ENCODE peak calls at places on chromosomes 1 and 21, in four cellular contexts. J, A, C and F are unnamed samples.

GRCh38 chr1:42259059-42259738 is 75.8 kb downstream of the FOXJ3 start:
- DNase-seq in A (no peak), C (peak), J (peak), F (no peak)

GRCh38 chr1:228810855-228811654 is 75.8 kb downstream of the RHOU start:
- DNase-seq in J (no peak), A (no peak), C (no peak), F (no peak)

GRCh38 chr1:223621312-223621734 is 44.2 kb downstream of the CAPN8 start:
- DNase-seq in A (peak), C (no peak), J (peak), F (no peak)

GRCh38 chr21:16402752-16403151 is 673.0 kb downstream of the USP25 start:
- DNase-seq in J (no peak), A (no peak), C (no peak), F (no peak)

GRCh38 chr21:37974081-37974480 is 57.8 kb upstream of the KCNJ6 start:
- DNase-seq in J (no peak), A (no peak), C (no peak), F (no peak)

GRCh38 chr1:55519937-55520683 is 304.9 kb upstream of the USP24 start:
- DNase-seq in C (no peak), A (no peak), J (no peak), F (no peak)

GRCh38 chr1:53508991-53509663 is 49.9 kb downstream of the DMRTB1 start:
- DNase-seq in A (no peak), C (peak), J (no peak), F (no peak)

GRCh38 chr1:111045033-111045722 is 81.5 kb upstream of the LRIF1 start:
- DNase-seq in A (peak), J (no peak), C (no peak), F (no peak)

GRCh38 chr1:93344484-93344883 is 1.2 kb upstream of the DR1 start:
- DNase-seq in A (peak), C (no peak), J (no peak), F (no peak)

GRCh38 chr1:227776277-227776676 is 39.2 kb upstream of the PRSS38 start:
- DNase-seq in J (no peak), C (no peak), A (no peak), F (no peak)

GRCh38 chr1:68175621-68176398 is 56.5 kb downstream of the WLS start:
- DNase-seq in J (no peak), A (no peak), C (no peak), F (peak)

GRCh38 chr1:68178821-68179490 is 53.4 kb downstream of the WLS start:
- DNase-seq in J (peak), C (no peak), A (no peak), F (no peak)

GRCh38 chr1:68168545-68169065 is 63.7 kb downstream of the WLS start:
- DNase-seq in C (no peak), A (no peak), J (no peak), F (no peak)

GRCh38 chr1:68174173-68175113 is 57.9 kb downstream of the WLS start:
- DNase-seq in A (no peak), J (no peak), C (no peak), F (peak)

GRCh38 chr1:68173283-68174172 is 58.8 kb downstream of the WLS start:
- DNase-seq in A (no peak), C (no peak), J (no peak), F (no peak)
- TF ChIP-seq SP1 in A (no peak), C (no peak), J (no peak), F (no peak)

GRCh38 chr1:217135569-217135915 is 412.3 kb upstream of the ESRRG start:
- DNase-seq in J (no peak), A (no peak), C (no peak), F (peak)
- TF ChIP-seq TARDBP in J (no peak), A (no peak), C (no peak), F (no peak)

DNA sequence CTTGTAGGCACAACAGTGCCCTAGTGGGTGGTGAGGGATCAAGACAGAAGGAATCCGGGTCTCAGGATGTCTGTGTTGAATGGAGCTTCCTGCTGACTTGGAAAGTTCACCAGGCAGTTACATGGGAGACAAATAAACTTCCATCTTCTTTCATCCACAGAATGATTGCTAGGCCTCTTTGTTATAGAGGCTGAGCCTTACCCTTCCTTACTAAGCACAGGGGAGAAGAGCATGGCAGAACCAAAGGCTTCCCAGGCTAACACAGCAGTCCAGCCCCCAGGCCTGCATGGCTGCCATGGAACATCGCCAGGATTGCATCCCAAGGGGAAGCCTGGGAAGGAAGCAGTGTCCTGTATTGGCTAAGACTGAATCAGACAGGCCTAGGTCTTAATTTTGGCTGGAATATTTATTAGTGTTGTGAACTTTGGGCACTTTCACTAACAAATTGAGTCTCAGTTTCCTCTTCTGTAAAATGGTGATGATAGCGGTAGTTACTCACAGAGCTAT is 18.7 kb downstream of the HEYL start:
- DNase-seq in J (no peak), A (no peak), C (no peak), F (no peak)
- TF ChIP-seq FOXK2 in J (no peak), A (no peak), C (no peak), F (no peak)

DNA sequence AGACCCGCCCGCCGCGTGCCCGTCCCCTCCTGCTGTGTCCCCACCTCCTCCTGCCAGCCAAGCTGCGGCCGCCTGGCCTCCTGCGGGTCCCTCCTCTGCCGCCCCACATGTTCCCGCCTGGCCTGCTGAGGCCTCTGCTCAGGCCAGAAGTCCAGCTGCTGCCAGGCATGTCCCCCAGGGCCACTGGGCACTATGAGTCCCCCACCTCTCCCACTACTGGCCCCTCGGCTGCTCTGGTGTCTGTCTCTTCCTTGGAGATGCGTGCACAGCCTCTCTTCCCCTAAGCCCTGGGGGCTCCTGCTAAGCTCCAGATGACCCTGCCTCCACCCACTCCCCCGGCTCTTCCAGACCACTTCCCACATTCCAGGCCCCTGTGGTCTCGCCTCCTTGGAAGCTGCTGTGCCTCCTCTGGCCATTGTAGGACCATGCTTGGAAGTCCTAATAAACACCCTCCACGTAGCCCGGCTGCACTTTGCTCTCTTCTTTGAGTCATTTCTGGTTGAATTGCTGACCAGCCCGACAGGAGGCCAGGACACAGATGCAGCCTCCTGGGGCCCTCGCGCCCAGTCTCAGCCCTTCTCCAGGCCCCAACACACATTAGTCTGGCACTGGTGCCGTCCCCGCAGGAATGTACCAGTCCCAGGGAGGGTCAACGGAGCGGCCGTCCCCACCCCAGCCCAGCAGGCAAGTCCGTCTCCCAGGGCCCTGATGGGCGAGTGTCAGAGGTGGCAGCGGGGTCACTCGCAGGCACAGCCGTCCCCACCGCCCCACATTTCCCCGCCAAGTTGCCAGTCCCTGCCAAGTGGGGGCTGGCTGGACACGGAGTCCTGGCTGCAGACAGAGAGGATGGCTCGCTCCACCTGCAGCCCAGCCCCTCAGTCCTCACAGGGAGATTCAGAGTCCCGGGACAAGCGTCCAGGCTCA is 1.1 kb downstream of the KRTAP10-12 start:
- DNase-seq in C (no peak), J (no peak), A (peak), F (no peak)
- TF ChIP-seq SP1 in C (no peak), J (no peak), A (no peak), F (no peak)

GRCh38 chr1:2201062-2201461 is 6.5 kb upstream of the FAAP20 start:
- DNase-seq in J (no peak), C (no peak), A (no peak), F (no peak)

GRCh38 chr1:2198571-2198970 is 4.0 kb upstream of the FAAP20 start:
- DNase-seq in C (no peak), J (no peak), A (no peak), F (no peak)

GRCh38 chr1:2197732-2198165 is 3.2 kb upstream of the FAAP20 start:
- DNase-seq in A (no peak), C (peak), J (no peak), F (no peak)

GRCh38 chr1:2200308-2200943 is 5.9 kb upstream of the FAAP20 start:
- DNase-seq in J (no peak), C (no peak), A (no peak), F (no peak)

DNA sequence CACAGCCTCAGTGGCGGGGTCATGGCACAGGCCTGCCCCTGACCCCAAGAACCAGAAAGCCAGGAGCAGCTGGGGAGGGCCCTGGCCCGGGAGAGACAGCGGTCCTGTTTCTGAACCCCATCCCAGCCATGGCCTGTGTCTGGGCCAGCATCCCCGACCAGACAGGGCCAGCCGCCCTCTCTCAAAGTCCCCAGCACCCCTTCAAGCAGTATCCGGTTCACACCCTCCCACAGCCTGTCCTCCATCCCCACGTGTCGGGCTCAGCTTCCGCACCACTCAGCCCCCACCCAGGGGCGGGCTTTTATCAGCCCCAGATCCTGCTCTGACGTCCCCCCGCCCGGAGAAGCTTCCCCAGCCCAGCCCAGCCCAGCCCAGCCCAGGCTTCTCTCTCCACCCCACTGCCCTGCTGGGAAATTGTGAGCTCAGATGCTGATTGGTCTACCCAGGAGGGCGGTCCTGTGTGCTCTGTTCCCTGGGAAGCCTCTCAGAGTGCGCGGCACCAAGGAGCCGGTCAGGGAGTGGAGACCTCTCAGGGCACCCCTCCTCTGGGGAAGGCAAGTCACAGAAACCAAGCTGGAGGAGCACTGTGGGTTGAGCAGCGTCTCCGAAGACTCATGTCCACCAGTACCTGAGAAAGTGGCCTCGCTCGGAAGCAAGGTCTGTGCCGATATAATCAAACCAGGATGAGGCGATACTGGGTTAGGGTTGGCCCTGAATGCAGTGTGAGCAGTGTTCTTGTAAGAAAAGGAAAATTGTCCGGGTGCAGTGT is 4.7 kb upstream of the FAAP20 start:
- DNase-seq in C (peak), A (peak), J (peak), F (peak)
- TF ChIP-seq TARDBP in C (peak), A (no peak), J (no peak), F (no peak)

DNA sequence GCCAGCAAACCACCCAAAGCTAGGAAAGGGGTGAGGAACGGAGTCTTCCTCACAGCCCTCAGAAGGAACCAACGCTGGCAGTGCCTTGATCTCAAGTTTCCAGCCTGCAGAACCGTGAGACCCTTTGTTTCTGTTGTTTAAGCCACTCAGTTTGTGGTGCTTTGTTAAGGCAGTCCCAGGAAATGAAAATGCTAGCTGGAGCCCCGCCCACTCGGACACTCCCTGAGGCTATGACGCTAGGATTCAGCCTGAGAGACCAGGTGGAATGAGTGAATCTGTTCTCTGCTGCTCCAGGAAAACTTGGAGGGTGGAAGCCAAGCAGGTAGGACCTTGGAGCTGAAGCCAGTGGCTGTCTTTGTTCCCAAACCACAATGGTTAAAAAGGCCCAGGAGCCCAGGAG is 196.5 kb upstream of the POU3F1 start:
- DNase-seq in C (peak), A (no peak), J (no peak), F (no peak)
- TF ChIP-seq FOXK2 in C (no peak), A (no peak), J (no peak), F (no peak)

GRCh38 chr21:25638634-25639166 is 358 bp upstream of the JAM2 start:
- DNase-seq in C (no peak), A (no peak), J (peak), F (no peak)
- TF ChIP-seq SP1 in C (no peak), A (no peak), J (no peak), F (no peak)

DNA sequence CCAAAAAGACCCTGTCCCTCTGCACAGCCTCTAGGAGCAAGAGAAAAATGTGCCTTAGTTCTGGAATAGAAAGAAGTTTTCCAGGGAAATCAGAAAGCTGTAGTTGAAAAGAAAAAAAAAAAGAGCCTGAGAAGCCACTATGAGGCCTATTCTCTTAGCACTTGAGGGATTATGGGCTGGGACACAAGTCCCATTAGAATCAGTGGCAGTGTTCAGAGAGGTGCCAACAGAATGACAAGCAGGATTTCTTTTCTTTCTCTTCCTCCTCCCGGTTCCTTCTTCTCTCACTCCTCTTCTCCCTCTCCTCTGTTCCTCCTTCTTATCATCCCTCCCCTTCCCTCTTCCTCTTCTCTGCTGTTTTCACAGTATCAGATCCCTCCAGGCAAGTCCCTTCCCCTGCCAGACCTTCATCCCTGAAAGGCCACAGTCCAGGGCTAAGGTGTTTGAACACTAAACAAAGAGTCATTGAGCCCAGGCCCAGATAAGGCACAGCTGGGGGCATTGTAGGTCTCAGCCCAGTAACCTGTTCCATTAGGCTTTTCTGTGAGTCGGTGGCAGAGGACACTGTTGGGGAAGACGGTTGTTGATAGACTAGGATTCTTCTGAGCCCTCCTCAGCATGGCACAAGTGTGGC is 64.7 kb upstream of the LPGAT1 start:
- DNase-seq in J (no peak), C (peak), A (peak), F (no peak)
- TF ChIP-seq TARDBP in J (no peak), C (no peak), A (peak), F (no peak)

GRCh38 chr1:30914587-30914922 is 6.0 kb upstream of the SDC3 start:
- DNase-seq in A (no peak), J (no peak), C (no peak), F (no peak)

GRCh38 chr1:30912203-30912602 is 3.6 kb upstream of the SDC3 start:
- DNase-seq in J (no peak), A (no peak), C (no peak), F (no peak)

GRCh38 chr1:30911061-30911954 is 2.8 kb upstream of the SDC3 start:
- DNase-seq in C (peak), A (peak), J (no peak), F (peak)

GRCh38 chr1:30914931-30915330 is 6.4 kb upstream of the SDC3 start:
- DNase-seq in A (no peak), C (no peak), J (no peak), F (no peak)

GRCh38 chr1:30912913-30913652 is 4.5 kb upstream of the SDC3 start:
- DNase-seq in J (no peak), C (no peak), A (no peak), F (no peak)
- TF ChIP-seq FOXK2 in J (no peak), C (no peak), A (no peak), F (no peak)

GRCh38 chr1:2894381-2895041 is 93.0 kb upstream of the TTC34 start:
- DNase-seq in J (no peak), A (no peak), C (no peak), F (no peak)
- TF ChIP-seq SP1 in J (no peak), A (no peak), C (no peak), F (no peak)